ENCODE peak calls at places on chromosomes 6 and 20, in six cellular contexts. D, M, K, E, R and J are unnamed samples.

GRCh38 chr20:49888341-49889244 is 26.7 kb downstream of the SPATA2 start:
- DNase-seq in D (peak; percentile 58), M (peak; percentile 89), K (peak; percentile 57), E (no peak), R (no peak), J (no peak)

GRCh38 chr6:118860880-118861279 is 33.1 kb upstream of the ASF1A start:
- DNase-seq in D (no peak), M (no peak), K (no peak), E (peak; percentile 47), R (no peak), J (no peak)

GRCh38 chr6:109224107-109224875 is 129.0 kb downstream of the CEP57L1 start:
- DNase-seq in D (no peak), M (no peak), K (peak; percentile 22), E (no peak), R (no peak), J (no peak)

GRCh38 chr20:62623488-62624324 is 18.6 kb upstream of the SLCO4A1 start:
- DNase-seq in D (peak; percentile 82), M (no peak), K (peak; percentile 85), E (peak; percentile 94), R (peak; percentile 95), J (peak; percentile 94)

GRCh38 chr6:20534906-20535305 is 649 bp downstream of the CDKAL1 start:
- DNase-seq in D (no peak), M (no peak), K (no peak), E (no peak), R (no peak), J (no peak)

GRCh38 chr6:157908369-157909281 is 73.0 kb upstream of the SYNJ2 start:
- DNase-seq in D (no peak), M (no peak), K (no peak), E (no peak), R (no peak), J (no peak)

GRCh38 chr20:58175425-58175824 is 53.0 kb downstream of the ANKRD60 start:
- DNase-seq in D (no peak), M (no peak), K (no peak), E (no peak), R (no peak), J (no peak)

GRCh38 chr6:45997875-45998506 is 17.7 kb downstream of the CLIC5 start:
- DNase-seq in D (no peak), M (no peak), K (no peak), E (no peak), R (no peak), J (peak; percentile 44)

GRCh38 chr6:106692112-106692822 is 62.9 kb downstream of the QRSL1 start:
- DNase-seq in D (no peak), M (no peak), K (no peak), E (peak; percentile 82), R (no peak), J (no peak)

GRCh38 chr6:136719280-136720044 is 72.8 kb downstream of the MAP3K5 start:
- DNase-seq in D (no peak), M (no peak), K (no peak), E (no peak), R (no peak), J (no peak)

GRCh38 chr6:75203721-75204120 is 2.1 kb downstream of the COL12A1 start:
- DNase-seq in D (no peak), M (no peak), K (peak; percentile 30), E (no peak), R (no peak), J (no peak)

GRCh38 chr6:129007819-129008218 is 124.9 kb downstream of the LAMA2 start:
- DNase-seq in D (no peak), M (no peak), K (no peak), E (no peak), R (no peak), J (no peak)

GRCh38 chr20:3911956-3912355 is 22.8 kb downstream of the PANK2 start:
- DNase-seq in D (no peak), M (no peak), K (no peak), E (no peak), R (peak; percentile 11), J (peak; percentile 65)

GRCh38 chr20:35551485-35551884 is 9.6 kb downstream of the ERGIC3 start:
- DNase-seq in D (no peak), M (no peak), K (no peak), E (no peak), R (no peak), J (no peak)

GRCh38 chr20:24148372-24148771 is 159.8 kb upstream of the GGTLC1 start:
- DNase-seq in D (no peak), M (no peak), K (no peak), E (no peak), R (no peak), J (peak; percentile 42)

GRCh38 chr6:20411953-20412352 is 10.3 kb downstream of the E2F3 start:
- DNase-seq in D (no peak), M (no peak), K (no peak), E (no peak), R (no peak), J (no peak)

GRCh38 chr6:77124604-77125003 is 338.7 kb downstream of the HTR1B start:
- DNase-seq in D (no peak), M (no peak), K (peak; percentile 65), E (no peak), R (no peak), J (no peak)

GRCh38 chr6:40936810-40937209 is 102.2 kb downstream of the UNC5CL start:
- DNase-seq in D (no peak), M (no peak), K (peak; percentile 89), E (no peak), R (no peak), J (no peak)

GRCh38 chr6:16069222-16069621 is 59.7 kb upstream of the MYLIP start:
- DNase-seq in D (no peak), M (no peak), K (no peak), E (no peak), R (no peak), J (no peak)

GRCh38 chr20:22374678-22375590 is 209.4 kb downstream of the FOXA2 start:
- DNase-seq in D (no peak), M (no peak), K (no peak), E (no peak), R (no peak), J (no peak)

GRCh38 chr6:52725133-52725529 is 38.1 kb downstream of the GSTA2 start:
- DNase-seq in D (no peak), M (no peak), K (no peak), E (peak; percentile 62), R (no peak), J (no peak)

GRCh38 chr6:161547617-161548016 is 273.8 kb upstream of the AGPAT4 start:
- DNase-seq in D (no peak), M (no peak), K (no peak), E (no peak), R (no peak), J (no peak)

GRCh38 chr20:11323821-11324220 is 593.9 kb upstream of the BTBD3 start:
- DNase-seq in D (no peak), M (no peak), K (no peak), E (no peak), R (no peak), J (no peak)

GRCh38 chr6:30325150-30325872 is 1.4 kb upstream of the TRIM39 start:
- DNase-seq in D (peak; percentile 70), M (peak; percentile 17), K (peak; percentile 52), E (peak; percentile 30), R (peak; percentile 26), J (peak; percentile 49)

GRCh38 chr6:141963543-141964295 is 169.0 kb upstream of the GJE1 start:
- DNase-seq in D (no peak), M (no peak), K (peak; percentile 90), E (no peak), R (no peak), J (no peak)

GRCh38 chr6:164753517-164753916 is 555.9 kb downstream of the C6orf118 start:
- DNase-seq in D (no peak), M (no peak), K (no peak), E (no peak), R (no peak), J (no peak)

GRCh38 chr6:144661101-144661806 is 376.1 kb downstream of the UTRN start:
- DNase-seq in D (no peak), M (no peak), K (peak; percentile 37), E (no peak), R (no peak), J (no peak)

GRCh38 chr20:50380697-50381040 is 129.5 kb upstream of the PTPN1 start:
- DNase-seq in D (no peak), M (no peak), K (peak; percentile 59), E (no peak), R (no peak), J (no peak)

GRCh38 chr6:15266423-15266996 is 20.6 kb downstream of the JARID2 start:
- DNase-seq in D (no peak), M (no peak), K (no peak), E (no peak), R (peak; percentile 33), J (no peak)

GRCh38 chr6:108002365-108003221 is 44.6 kb upstream of the SEC63 start:
- DNase-seq in D (no peak), M (peak; percentile 11), K (peak; percentile 23), E (peak; percentile 51), R (no peak), J (no peak)

GRCh38 chr6:18600236-18600635 is 213.1 kb downstream of the RNF144B start:
- DNase-seq in D (no peak), M (no peak), K (no peak), E (no peak), R (no peak), J (no peak)

GRCh38 chr6:3283641-3284435 is 25.1 kb downstream of the PSMG4 start:
- DNase-seq in D (no peak), M (no peak), K (no peak), E (no peak), R (no peak), J (no peak)